ENCODE peak calls at places on chromosomes 7 and 10, in eight cellular contexts. A is SK-N-SH, J is DND-41, I is fibroblast of lung, W is HepG2, B is H1, S is K562, X is endothelial cell of umbilical vein. L is an unnamed sample.

GRCh38 chr10:89382757-89383156 is 4.9 kb downstream of the IFIT1B start:
- DNase-seq in A (no peak), J (no peak), I (no peak), W (no peak), B (no peak), S (no peak), X (no peak), L (no peak)

GRCh38 chr7:521221-522070 is 1.8 kb upstream of the PDGFA start:
- DNase-seq in A (peak; percentile 71), J (peak; percentile 20), I (no peak), W (no peak), B (peak; percentile 70), S (peak; percentile 56), X (peak; percentile 29), L (no peak)

GRCh38 chr7:29723599-29723998 is 82.7 kb upstream of the WIPF3 start:
- DNase-seq in A (no peak), J (no peak), I (peak; percentile 75), W (no peak), B (no peak), S (no peak), X (peak; percentile 32), L (no peak)

GRCh38 chr10:1402016-1402820 is 335.1 kb downstream of the ADARB2 start:
- DNase-seq in A (peak; percentile 73), J (peak; percentile 5), I (no peak), W (no peak), B (peak; percentile 29), S (no peak), X (no peak), L (no peak)

GRCh38 chr10:63628526-63629362 is 107.5 kb downstream of the REEP3 start:
- DNase-seq in A (peak; percentile 67), J (no peak), I (peak; percentile 52), W (peak; percentile 23), B (no peak), S (peak; percentile 49), X (peak; percentile 91), L (peak; percentile 77)

GRCh38 chr10:87961314-87961713 is 97.9 kb downstream of the PTEN start:
- DNase-seq in A (no peak), J (no peak), I (peak; percentile 55), W (no peak), B (no peak), S (no peak), X (peak; percentile 84), L (no peak)

GRCh38 chr7:47836513-47837202 is 111.6 kb downstream of the PKD1L1 start:
- DNase-seq in A (no peak), J (no peak), I (no peak), W (no peak), B (peak; percentile 26), S (no peak), X (no peak), L (no peak)

GRCh38 chr10:74877899-74878298 is 51.5 kb downstream of the KAT6B start:
- DNase-seq in A (no peak), J (no peak), I (no peak), W (no peak), B (no peak), S (no peak), X (no peak), L (no peak)

GRCh38 chr7:101882595-101883564 is 65.5 kb downstream of the CUX1 start:
- DNase-seq in A (peak; percentile 59), J (no peak), I (peak; percentile 100), W (peak; percentile 99), B (no peak), S (peak; percentile 75), X (peak; percentile 98), L (no peak)

GRCh38 chr7:24728503-24729364 is 28.5 kb downstream of the GSDME start:
- DNase-seq in A (no peak), J (peak; percentile 79), I (peak; percentile 18), W (no peak), B (no peak), S (no peak), X (no peak), L (no peak)

GRCh38 chr10:15120523-15120922 is 23.4 kb downstream of the RPP38 start:
- DNase-seq in A (no peak), J (no peak), I (peak; percentile 72), W (no peak), B (no peak), S (no peak), X (no peak), L (no peak)

GRCh38 chr10:11397980-11398580 is 213.4 kb downstream of the USP6NL start:
- DNase-seq in A (no peak), J (peak; percentile 41), I (peak; percentile 42), W (no peak), B (no peak), S (no peak), X (no peak), L (no peak)

GRCh38 chr7:27329917-27330316 is 87.3 kb downstream of the EVX1 start:
- DNase-seq in A (peak; percentile 6), J (no peak), I (no peak), W (no peak), B (no peak), S (no peak), X (no peak), L (no peak)

GRCh38 chr10:91800192-91800591 is 2.0 kb downstream of the TNKS2 start:
- DNase-seq in A (no peak), J (no peak), I (no peak), W (no peak), B (no peak), S (no peak), X (no peak), L (no peak)

GRCh38 chr7:73844848-73845460 is 2.6 kb upstream of the METTL27 start:
- DNase-seq in A (no peak), J (no peak), I (peak; percentile 31), W (no peak), B (no peak), S (no peak), X (no peak), L (no peak)

GRCh38 chr7:138097064-138097741 is 20.9 kb downstream of the AKR1D1 start:
- DNase-seq in A (peak; percentile 44), J (peak; percentile 22), I (no peak), W (peak; percentile 79), B (no peak), S (peak; percentile 36), X (peak; percentile 6), L (peak; percentile 73)
- TF ChIP-seq CTCF in A (peak; percentile 16), J (peak; percentile 39), I (no peak), W (peak; percentile 76), B (peak; percentile 23), S (peak; percentile 60), X (no peak), L (peak; percentile 62)

GRCh38 chr10:123449234-123449962 is 216.8 kb upstream of the GPR26 start:
- DNase-seq in A (no peak), J (no peak), I (no peak), W (no peak), B (no peak), S (no peak), X (no peak), L (no peak)
- H3K9ac ChIP-seq in A (no peak overlapping the region), J (no peak overlapping the region), I (no peak overlapping the region), W (no peak overlapping the region), B (no peak overlapping the region), S (no peak overlapping the region), X (no peak overlapping the region), L (no peak overlapping the region)

GRCh38 chr10:35421553-35422178 is 85.4 kb downstream of the CCNY start:
- DNase-seq in A (no peak), J (no peak), I (peak; percentile 88), W (peak; percentile 54), B (no peak), S (no peak), X (peak; percentile 92), L (no peak)

GRCh38 chr10:35423505-35424306 is 87.4 kb downstream of the CCNY start:
- DNase-seq in A (no peak), J (no peak), I (no peak), W (no peak), B (no peak), S (no peak), X (no peak), L (no peak)

GRCh38 chr10:35422236-35422635 is 85.9 kb downstream of the CCNY start:
- DNase-seq in A (no peak), J (no peak), I (no peak), W (peak; percentile 31), B (no peak), S (no peak), X (peak; percentile 91), L (no peak)

GRCh38 chr10:35420044-35420443 is 83.7 kb downstream of the CCNY start:
- DNase-seq in A (no peak), J (no peak), I (no peak), W (no peak), B (no peak), S (no peak), X (peak; percentile 47), L (no peak)

DNA sequence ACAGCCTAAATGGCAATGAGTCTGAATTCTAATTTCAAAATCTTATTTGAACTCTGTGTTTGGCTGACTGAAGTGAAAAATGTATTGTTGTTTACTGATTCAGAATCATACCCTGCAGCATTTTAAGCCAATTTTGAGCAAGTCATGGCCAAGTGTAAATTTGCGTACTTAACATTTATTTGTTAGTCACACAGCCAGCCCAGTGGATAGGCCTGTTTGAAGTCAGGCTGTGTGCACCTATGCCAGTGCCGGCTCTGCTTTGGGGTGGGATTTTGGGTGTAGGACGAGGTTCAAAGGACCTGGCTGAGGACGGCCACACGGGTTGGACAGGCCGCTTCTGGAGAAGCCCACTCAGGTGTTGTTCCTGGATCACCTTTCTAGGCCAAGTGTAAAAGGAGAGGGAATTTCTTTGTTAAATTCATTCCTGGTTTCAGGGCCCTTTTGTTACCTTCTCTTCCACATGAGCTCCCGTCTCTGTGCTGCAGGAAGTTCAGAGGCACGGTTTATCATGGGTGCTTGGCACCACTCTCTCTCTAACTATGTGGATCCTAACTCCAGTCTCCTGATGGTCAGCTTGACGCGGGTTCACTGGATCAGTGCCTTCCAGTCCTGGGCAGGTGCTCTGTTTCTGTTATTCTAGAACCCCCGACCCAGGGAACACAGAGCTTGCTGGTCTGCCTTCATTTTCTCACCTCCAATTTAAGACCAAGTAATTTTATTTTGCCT is 84.7 kb downstream of the CCNY start:
- DNase-seq in A (no peak), J (no peak), I (no peak), W (no peak), B (no peak), S (no peak), X (no peak), L (no peak)
- H3K79me2 ChIP-seq in A (peaks cover 94% of the 10 kb centered on the region), J (peaks cover 88% of the 10 kb centered on the region), I (peaks cover 54% of the 10 kb centered on the region), W (peaks cover 92% of the 10 kb centered on the region), B (peaks cover 87% of the 10 kb centered on the region), S (peaks cover 98% of the 10 kb centered on the region), X (peaks cover 83% of the 10 kb centered on the region), L (peaks cover 56% of the 10 kb centered on the region)

GRCh38 chr7:38744746-38745145 is 113.6 kb upstream of the AMPH start:
- DNase-seq in A (no peak), J (no peak), I (peak; percentile 51), W (no peak), B (no peak), S (no peak), X (no peak), L (no peak)
- TF ChIP-seq CTCF in A (no peak), J (no peak), I (no peak), W (no peak), B (no peak), S (no peak), X (no peak), L (no peak)

L was measured in MM.1S.